ENCODE peak calls at places on chromosomes 3 and 15, in six cellular contexts. One of them, this sample, is unnamed.

GRCh38 chr3:197000211-197000610 is 29.4 kb downstream of the MELTF start:
- DNase-seq in colonic mucosa: no peak
- DNase-seq in lower lobe of right lung: no peak
- DNase-seq in tibial nerve: no peak
- DNase-seq in activated CD8-positive, alpha-beta T cell treated with anti-CD3 and anti-CD28 coated beads for 36 hours: no peak
- DNase-seq in stimulated activated CD4-positive, alpha-beta T cell treated with anti-CD3 and anti-CD28 coated beads, Interleukin-4, amount 100 ng/mL, for 1 hour: no peak
- DNase-seq in this sample: no peak

GRCh38 chr15:82739086-82739485 is 29.4 kb upstream of the AP3B2 start:
- DNase-seq in colonic mucosa: no peak
- DNase-seq in lower lobe of right lung: no peak
- DNase-seq in tibial nerve: no peak
- DNase-seq in activated CD8-positive, alpha-beta T cell treated with anti-CD3 and anti-CD28 coated beads for 36 hours: no peak
- DNase-seq in stimulated activated CD4-positive, alpha-beta T cell treated with anti-CD3 and anti-CD28 coated beads, Interleukin-4, amount 100 ng/mL, for 1 hour: no peak
- DNase-seq in this sample: no peak

GRCh38 chr3:109731639-109732473 is 394.5 kb upstream of the DPPA4 start:
- DNase-seq in colonic mucosa: peak
- DNase-seq in lower lobe of right lung: no peak
- DNase-seq in tibial nerve: no peak
- DNase-seq in activated CD8-positive, alpha-beta T cell treated with anti-CD3 and anti-CD28 coated beads for 36 hours: peak
- DNase-seq in stimulated activated CD4-positive, alpha-beta T cell treated with anti-CD3 and anti-CD28 coated beads, Interleukin-4, amount 100 ng/mL, for 1 hour: peak
- DNase-seq in this sample: peak

GRCh38 chr3:36591959-36592358 is 172.4 kb downstream of the DCLK3 start:
- DNase-seq in colonic mucosa: no peak
- DNase-seq in lower lobe of right lung: no peak
- DNase-seq in tibial nerve: no peak
- DNase-seq in activated CD8-positive, alpha-beta T cell treated with anti-CD3 and anti-CD28 coated beads for 36 hours: no peak
- DNase-seq in stimulated activated CD4-positive, alpha-beta T cell treated with anti-CD3 and anti-CD28 coated beads, Interleukin-4, amount 100 ng/mL, for 1 hour: no peak
- DNase-seq in this sample: no peak

GRCh38 chr3:45800611-45801010 is 4.3 kb upstream of the SLC6A20 start:
- DNase-seq in colonic mucosa: peak
- DNase-seq in lower lobe of right lung: no peak
- DNase-seq in tibial nerve: no peak
- DNase-seq in activated CD8-positive, alpha-beta T cell treated with anti-CD3 and anti-CD28 coated beads for 36 hours: no peak
- DNase-seq in stimulated activated CD4-positive, alpha-beta T cell treated with anti-CD3 and anti-CD28 coated beads, Interleukin-4, amount 100 ng/mL, for 1 hour: no peak
- DNase-seq in this sample: no peak

GRCh38 chr15:73944161-73945099 is 18.2 kb downstream of the LOXL1 start:
- DNase-seq in colonic mucosa: no peak
- DNase-seq in lower lobe of right lung: peak
- DNase-seq in tibial nerve: no peak
- DNase-seq in activated CD8-positive, alpha-beta T cell treated with anti-CD3 and anti-CD28 coated beads for 36 hours: no peak
- DNase-seq in stimulated activated CD4-positive, alpha-beta T cell treated with anti-CD3 and anti-CD28 coated beads, Interleukin-4, amount 100 ng/mL, for 1 hour: no peak
- DNase-seq in this sample: no peak

GRCh38 chr15:39312984-39313383 is 267.9 kb upstream of the THBS1 start:
- DNase-seq in colonic mucosa: peak
- DNase-seq in lower lobe of right lung: no peak
- DNase-seq in tibial nerve: no peak
- DNase-seq in activated CD8-positive, alpha-beta T cell treated with anti-CD3 and anti-CD28 coated beads for 36 hours: peak
- DNase-seq in stimulated activated CD4-positive, alpha-beta T cell treated with anti-CD3 and anti-CD28 coated beads, Interleukin-4, amount 100 ng/mL, for 1 hour: no peak
- DNase-seq in this sample: peak

GRCh38 chr15:52005748-52006701 is 13.0 kb upstream of the MAPK6 start:
- DNase-seq in colonic mucosa: no peak
- DNase-seq in lower lobe of right lung: no peak
- DNase-seq in tibial nerve: no peak
- DNase-seq in activated CD8-positive, alpha-beta T cell treated with anti-CD3 and anti-CD28 coated beads for 36 hours: peak
- DNase-seq in stimulated activated CD4-positive, alpha-beta T cell treated with anti-CD3 and anti-CD28 coated beads, Interleukin-4, amount 100 ng/mL, for 1 hour: no peak
- DNase-seq in this sample: no peak

GRCh38 chr3:120894285-120894684 is 13.7 kb upstream of the STXBP5L start:
- DNase-seq in colonic mucosa: peak
- DNase-seq in lower lobe of right lung: no peak
- DNase-seq in tibial nerve: no peak
- DNase-seq in activated CD8-positive, alpha-beta T cell treated with anti-CD3 and anti-CD28 coated beads for 36 hours: no peak
- DNase-seq in stimulated activated CD4-positive, alpha-beta T cell treated with anti-CD3 and anti-CD28 coated beads, Interleukin-4, amount 100 ng/mL, for 1 hour: no peak
- DNase-seq in this sample: no peak

GRCh38 chr3:197135212-197135611 is 105.6 kb upstream of the MELTF start:
- DNase-seq in colonic mucosa: no peak
- DNase-seq in lower lobe of right lung: no peak
- DNase-seq in tibial nerve: no peak
- DNase-seq in activated CD8-positive, alpha-beta T cell treated with anti-CD3 and anti-CD28 coated beads for 36 hours: peak
- DNase-seq in stimulated activated CD4-positive, alpha-beta T cell treated with anti-CD3 and anti-CD28 coated beads, Interleukin-4, amount 100 ng/mL, for 1 hour: peak
- DNase-seq in this sample: no peak

GRCh38 chr15:65189102-65189740 is 4.1 kb upstream of the CLPX start:
- DNase-seq in colonic mucosa: peak
- DNase-seq in lower lobe of right lung: no peak
- DNase-seq in tibial nerve: no peak
- DNase-seq in activated CD8-positive, alpha-beta T cell treated with anti-CD3 and anti-CD28 coated beads for 36 hours: peak
- DNase-seq in stimulated activated CD4-positive, alpha-beta T cell treated with anti-CD3 and anti-CD28 coated beads, Interleukin-4, amount 100 ng/mL, for 1 hour: no peak
- DNase-seq in this sample: peak

GRCh38 chr3:54859204-54859603 is 68.7 kb downstream of the LRTM1 start:
- DNase-seq in colonic mucosa: no peak
- DNase-seq in lower lobe of right lung: no peak
- DNase-seq in tibial nerve: no peak
- DNase-seq in activated CD8-positive, alpha-beta T cell treated with anti-CD3 and anti-CD28 coated beads for 36 hours: no peak
- DNase-seq in stimulated activated CD4-positive, alpha-beta T cell treated with anti-CD3 and anti-CD28 coated beads, Interleukin-4, amount 100 ng/mL, for 1 hour: no peak
- DNase-seq in this sample: no peak

GRCh38 chr15:67839358-67839928 is 402 bp downstream of the RNU6-1 start:
- DNase-seq in colonic mucosa: peak
- DNase-seq in lower lobe of right lung: no peak
- DNase-seq in tibial nerve: no peak
- DNase-seq in activated CD8-positive, alpha-beta T cell treated with anti-CD3 and anti-CD28 coated beads for 36 hours: no peak
- DNase-seq in stimulated activated CD4-positive, alpha-beta T cell treated with anti-CD3 and anti-CD28 coated beads, Interleukin-4, amount 100 ng/mL, for 1 hour: no peak
- DNase-seq in this sample: peak